ENCODE peak calls at places on chromosome 9, in ten cellular contexts. M is pancreas; H is heart left ventricle; V is IMR-90; C is H9; Z is Peyer's patch; R is PC-9; U is CD8-positive, alpha-beta T cell; T is ovary; D is esophagus squamous epithelium. F is an unnamed sample.

GRCh38 chr9:3760031-3760430 is 234.2 kb upstream of the RFX3 start:
- DNase-seq in Z (no peak), R (no peak), V (peak; percentile 18), H (no peak), T (no peak), M (no peak), U (no peak), D (no peak), C (no peak), F (no peak)

GRCh38 chr9:126386814-126387213 is 60.2 kb downstream of the MVB12B start:
- DNase-seq in T (no peak), U (no peak), C (no peak), H (no peak), Z (no peak), R (no peak), D (no peak), M (no peak), V (no peak), F (no peak)

GRCh38 chr9:5278486-5278885 is 26.0 kb downstream of the RLN2 start:
- DNase-seq in H (no peak), V (no peak), R (no peak), Z (no peak), D (no peak), U (no peak), T (no peak), C (no peak), M (no peak), F (no peak)

GRCh38 chr9:127520941-127521918 is 69.9 kb downstream of the LRSAM1 start:
- DNase-seq in D (no peak), T (peak; percentile 87), C (peak; percentile 75), R (no peak), Z (no peak), H (no peak), M (no peak), U (no peak), V (peak; percentile 83), F (no peak)

GRCh38 chr9:86655147-86655546 is 292.2 kb downstream of the GAS1 start:
- DNase-seq in C (no peak), H (no peak), D (no peak), U (no peak), T (no peak), M (no peak), Z (no peak), V (peak; percentile 19), R (no peak), F (no peak)

GRCh38 chr9:116844621-116845020 is 157.5 kb downstream of the TRIM32 start:
- DNase-seq in Z (no peak), U (no peak), M (no peak), V (no peak), D (no peak), C (no peak), R (no peak), T (no peak), H (no peak), F (no peak)

GRCh38 chr9:69785757-69786156 is 25.9 kb upstream of the PTAR1 start:
- DNase-seq in H (no peak), C (no peak), M (no peak), V (peak; percentile 78), T (no peak), R (no peak), D (no peak), U (no peak), Z (no peak), F (no peak)

GRCh38 chr9:99239341-99240055 is 17.4 kb downstream of the SEC61B start:
- DNase-seq in C (no peak), U (no peak), Z (no peak), H (no peak), R (no peak), D (no peak), M (no peak), V (peak; percentile 36), T (no peak), F (no peak)

GRCh38 chr9:125985142-125985997 is 238.2 kb downstream of the PBX3 start:
- DNase-seq in U (no peak), Z (no peak), D (no peak), V (no peak), H (no peak), C (no peak), M (no peak), T (no peak), R (no peak), F (no peak)

GRCh38 chr9:93678199-93679019 is 102.0 kb downstream of the PHF2 start:
- DNase-seq in R (no peak), M (no peak), Z (peak; percentile 13), C (peak; percentile 18), H (no peak), V (no peak), D (no peak), T (peak; percentile 29), U (no peak), F (no peak)

GRCh38 chr9:115855458-115856133 is 298.0 kb upstream of the PAPPA start:
- DNase-seq in C (no peak), U (no peak), H (no peak), M (no peak), V (peak; percentile 4), R (no peak), D (no peak), Z (no peak), T (no peak), F (no peak)

GRCh38 chr9:105296889-105297288 is 52.4 kb downstream of the SLC44A1 start:
- DNase-seq in M (no peak), D (no peak), H (no peak), T (no peak), U (no peak), C (no peak), R (peak; percentile 33), Z (no peak), V (peak; percentile 90), F (no peak)

GRCh38 chr9:81266674-81267073 is 422.7 kb downstream of the TLE1 start:
- DNase-seq in C (no peak), D (no peak), M (no peak), U (no peak), R (no peak), T (no peak), V (peak; percentile 78), Z (no peak), H (no peak), F (no peak)

GRCh38 chr9:6194934-6195333 is 20.7 kb upstream of the IL33 start:
- DNase-seq in Z (no peak), H (no peak), D (no peak), M (no peak), T (no peak), U (no peak), R (no peak), V (no peak), C (no peak), F (no peak)

GRCh38 chr9:111621895-111622480 is 9.1 kb upstream of the DNAJC25 start:
- DNase-seq in M (no peak), U (peak; percentile 14), H (no peak), D (no peak), V (peak; percentile 64), C (no peak), T (no peak), Z (no peak), R (peak; percentile 26), F (no peak)

GRCh38 chr9:97376902-97377301 is 35.0 kb upstream of the TDRD7 start:
- DNase-seq in V (no peak), C (no peak), U (no peak), R (no peak), H (no peak), M (no peak), T (no peak), Z (no peak), D (no peak), F (no peak)

GRCh38 chr9:133278161-133279131 is 3.4 kb upstream of the ABO start:
- DNase-seq in D (no peak), M (no peak), U (no peak), C (no peak), H (no peak), V (no peak), Z (no peak), T (no peak), R (no peak), F (no peak)
- H3K9me3 ChIP-seq in D (no peaks in the 10 kb centered on the region), M (no peaks in the 10 kb centered on the region), U (no peaks in the 10 kb centered on the region), C (no peaks in the 10 kb centered on the region), H (no peaks in the 10 kb centered on the region), V (peaks cover 2% of the 10 kb centered on the region), Z (no peaks in the 10 kb centered on the region), T (no peaks in the 10 kb centered on the region), R (no peaks in the 10 kb centered on the region), F (no peaks in the 10 kb centered on the region)

DNA sequence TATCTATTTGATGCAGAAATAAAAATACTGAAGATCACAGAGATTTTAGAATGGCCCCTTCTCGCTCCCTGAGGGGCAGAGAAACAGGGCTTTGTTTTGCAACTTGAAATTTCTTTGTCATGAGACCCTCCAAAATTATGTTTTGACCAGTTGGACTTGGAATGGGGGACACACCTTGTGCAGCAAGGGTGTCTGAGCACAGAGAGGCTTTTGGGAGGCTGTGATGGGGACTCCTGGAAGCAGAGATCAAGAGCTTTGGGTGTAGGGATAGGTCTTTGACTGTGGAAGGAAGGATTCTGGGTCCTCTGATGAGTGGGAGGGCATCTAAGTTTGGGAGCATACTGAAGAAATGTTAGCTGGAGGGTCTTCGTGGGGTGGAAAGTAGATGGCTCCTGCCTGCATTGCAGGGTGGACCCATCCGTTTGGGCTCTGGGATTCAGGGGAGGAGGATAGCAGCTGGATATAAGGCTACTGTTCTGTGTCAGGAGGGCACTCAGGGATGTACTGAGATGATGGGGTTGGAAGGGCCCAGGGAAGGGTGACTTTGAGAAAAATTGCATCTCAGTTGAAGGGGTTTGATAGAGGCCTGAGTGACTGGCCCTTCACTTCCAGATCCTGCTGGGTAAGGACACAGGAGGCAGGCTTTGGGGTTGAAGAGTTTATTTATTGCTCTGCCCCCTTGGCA is 1.8 kb upstream of the MYORG start:
- DNase-seq in U (no peak), M (no peak), V (no peak), Z (no peak), C (no peak), H (no peak), D (no peak), T (no peak), R (no peak), F (no peak)
- H3K4me1 ChIP-seq in U (peaks cover 36% of the 10 kb centered on the region), M (peaks cover 11% of the 10 kb centered on the region), V (peaks cover 8% of the 10 kb centered on the region), Z (peaks cover 7% of the 10 kb centered on the region), C (peaks cover 4% of the 10 kb centered on the region), H (peaks cover 48% of the 10 kb centered on the region), D (peaks cover 28% of the 10 kb centered on the region), T (peaks cover 14% of the 10 kb centered on the region), R (peaks cover 7% of the 10 kb centered on the region), F (peaks cover 34% of the 10 kb centered on the region)

GRCh38 chr9:101403886-101404285 is 5.2 kb downstream of the ZNF189 start:
- DNase-seq in D (no peak), H (no peak), R (no peak), C (no peak), U (no peak), T (no peak), M (no peak), V (no peak), Z (no peak), F (no peak)
- H3K9me3 ChIP-seq in D (peaks cover 67% of the 10 kb centered on the region), H (peaks cover 54% of the 10 kb centered on the region), R (peaks cover 62% of the 10 kb centered on the region), C (peaks cover 24% of the 10 kb centered on the region), U (peaks cover 25% of the 10 kb centered on the region), T (peaks cover 5% of the 10 kb centered on the region), M (peaks cover 6% of the 10 kb centered on the region), V (peaks cover 36% of the 10 kb centered on the region), Z (peaks cover 49% of the 10 kb centered on the region), F (peaks cover 49% of the 10 kb centered on the region)

DNA sequence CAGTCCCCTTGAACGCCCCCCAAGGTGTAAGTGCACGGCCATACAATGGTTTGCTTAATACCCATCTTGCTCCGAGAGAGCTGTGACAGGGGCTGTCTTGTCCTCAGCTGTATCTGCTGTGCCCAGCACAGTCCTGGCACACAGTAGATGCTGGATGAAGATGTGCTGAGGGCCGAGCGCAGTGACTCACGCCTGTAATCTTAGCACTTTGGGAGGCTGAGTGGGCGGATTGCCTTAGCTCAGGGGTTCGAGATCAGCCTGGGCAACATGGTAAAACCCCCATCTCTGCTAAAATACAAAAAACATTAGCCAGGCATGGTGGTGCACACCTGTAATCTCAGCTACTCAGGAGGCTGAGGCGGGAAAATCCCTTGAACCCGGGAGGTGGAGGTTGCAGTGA is 53.6 kb downstream of the C9orf50 start:
- DNase-seq in U (no peak), D (no peak), C (no peak), H (no peak), V (no peak), Z (no peak), T (no peak), M (no peak), R (no peak), F (no peak)
- H3K4me1 ChIP-seq in U (peaks cover 15% of the 10 kb centered on the region), D (peaks cover 39% of the 10 kb centered on the region), C (peaks cover under 1% of the 10 kb centered on the region), H (peaks cover 36% of the 10 kb centered on the region), V (peaks cover 30% of the 10 kb centered on the region), Z (no peaks in the 10 kb centered on the region), T (peaks cover 18% of the 10 kb centered on the region), M (no peaks in the 10 kb centered on the region), R (peaks cover 36% of the 10 kb centered on the region), F (peaks cover 41% of the 10 kb centered on the region)

F was measured in thoracic aorta.